ENCODE peak calls at places on chromosomes 1 and 21, in six cellular contexts. F is GM12878, V is SK-N-SH, Y is HL-60, T is H1, M is HepG2. L is an unnamed sample.

GRCh38 chr21:44931137-44931500 is 8.7 kb upstream of the SLX9 start:
- DNase-seq in F (no peak), V (peak), Y (peak), T (no peak), M (no peak), L (no peak)

GRCh38 chr1:116825400-116825734 is 71.1 kb downstream of the CD2 start:
- DNase-seq in F (no peak), V (peak), Y (no peak), T (no peak), M (no peak), L (peak)

GRCh38 chr1:69513621-69514020 is 54.1 kb upstream of the LRRC7 start:
- DNase-seq in F (no peak), V (no peak), Y (no peak), T (no peak), M (no peak), L (no peak)

GRCh38 chr1:183580281-183580682 is 10.0 kb downstream of the NCF2 start:
- DNase-seq in F (no peak), V (no peak), Y (peak), T (peak), M (no peak), L (no peak)

GRCh38 chr1:24548070-24548469 is 7.8 kb upstream of the NCMAP start:
- DNase-seq in F (no peak), V (no peak), Y (no peak), T (no peak), M (no peak), L (no peak)

GRCh38 chr1:1084028-1084371 is 9.9 kb upstream of the RNF223 start:
- DNase-seq in F (no peak), V (no peak), Y (no peak), T (no peak), M (no peak), L (no peak)

GRCh38 chr1:204571631-204572030 is 55.4 kb downstream of the MDM4 start:
- DNase-seq in F (no peak), V (no peak), Y (no peak), T (no peak), M (no peak), L (no peak)

GRCh38 chr1:84083321-84083720 is 60.8 kb upstream of the PRKACB start:
- DNase-seq in F (no peak), V (peak), Y (no peak), T (no peak), M (no peak), L (no peak)

GRCh38 chr1:85453640-85454194 is 11.2 kb downstream of the DDAH1 start:
- DNase-seq in F (no peak), V (no peak), Y (no peak), T (no peak), M (no peak), L (no peak)

GRCh38 chr1:243433737-243434370 is 178.0 kb downstream of the SDCCAG8 start:
- DNase-seq in F (no peak), V (no peak), Y (no peak), T (no peak), M (no peak), L (no peak)

GRCh38 chr1:51956528-51957509 is 33.7 kb downstream of the RAB3B start:
- DNase-seq in F (no peak), V (no peak), Y (no peak), T (no peak), M (no peak), L (no peak)

GRCh38 chr21:44842721-44843445 is 25.0 kb upstream of the SUMO3 start:
- DNase-seq in F (no peak), V (no peak), Y (no peak), T (no peak), M (no peak), L (no peak)

GRCh38 chr1:95006681-95007080 is 66.1 kb downstream of the ALG14 start:
- DNase-seq in F (no peak), V (no peak), Y (no peak), T (no peak), M (no peak), L (no peak)

GRCh38 chr1:236123563-236123962 is 18.8 kb upstream of the GPR137B start:
- DNase-seq in F (no peak), V (no peak), Y (peak), T (no peak), M (no peak), L (no peak)

GRCh38 chr1:117600966-117601365 is 4.9 kb upstream of the TENT5C start:
- DNase-seq in F (no peak), V (no peak), Y (no peak), T (no peak), M (no peak), L (no peak)

GRCh38 chr1:167428418-167428817 is 89.9 kb downstream of the CD247 start:
- DNase-seq in F (no peak), V (no peak), Y (no peak), T (no peak), M (no peak), L (no peak)

GRCh38 chr21:41234574-41234973 is 66.6 kb downstream of the BACE2 start:
- DNase-seq in F (no peak), V (no peak), Y (no peak), T (no peak), M (no peak), L (no peak)

GRCh38 chr1:183105449-183105848 is 80.6 kb upstream of the LAMC2 start:
- DNase-seq in F (no peak), V (no peak), Y (no peak), T (no peak), M (no peak), L (no peak)

GRCh38 chr1:166974647-166975345 is 544 bp downstream of the ILDR2 start:
- DNase-seq in F (no peak), V (no peak), Y (no peak), T (no peak), M (no peak), L (no peak)

GRCh38 chr1:40793617-40794016 is 10.0 kb downstream of the KCNQ4 start:
- DNase-seq in F (no peak), V (no peak), Y (no peak), T (no peak), M (no peak), L (no peak)

GRCh38 chr1:80882552-80882951 is 918.2 kb upstream of the ADGRL2 start:
- DNase-seq in F (no peak), V (no peak), Y (no peak), T (no peak), M (peak), L (no peak)

GRCh38 chr1:40265298-40265697 is 7.3 kb downstream of the ZMPSTE24 start:
- DNase-seq in F (no peak), V (no peak), Y (no peak), T (no peak), M (no peak), L (no peak)

GRCh38 chr21:25560151-25560783 is 47.0 kb downstream of the MRPL39 start:
- DNase-seq in F (no peak), V (no peak), Y (no peak), T (no peak), M (no peak), L (no peak)

GRCh38 chr1:222240536-222241181 is 307.2 kb downstream of the HHIPL2 start:
- DNase-seq in F (no peak), V (no peak), Y (no peak), T (no peak), M (no peak), L (peak)

GRCh38 chr1:183812686-183813569 is 8.0 kb downstream of the RGL1 start:
- DNase-seq in F (no peak), V (no peak), Y (no peak), T (no peak), M (peak), L (no peak)

GRCh38 chr1:9903801-9904527 is 6.1 kb downstream of the CTNNBIP1 start:
- DNase-seq in F (no peak), V (no peak), Y (no peak), T (no peak), M (no peak), L (no peak)

GRCh38 chr1:55249646-55250398 is 34.7 kb upstream of the USP24 start:
- DNase-seq in F (no peak), V (no peak), Y (no peak), T (no peak), M (no peak), L (no peak)

GRCh38 chr1:154714638-154715037 is 106.7 kb upstream of the ADAR start:
- DNase-seq in F (no peak), V (no peak), Y (peak), T (no peak), M (peak), L (no peak)

GRCh38 chr21:38223893-38224540 is 32.8 kb upstream of the KCNJ15 start:
- DNase-seq in F (no peak), V (no peak), Y (peak), T (no peak), M (no peak), L (no peak)

GRCh38 chr1:78214334-78214733 is 168.6 kb downstream of the GIPC2 start:
- DNase-seq in F (no peak), V (no peak), Y (no peak), T (no peak), M (no peak), L (no peak)

GRCh38 chr1:74522143-74522542 is 9.7 kb upstream of the LRRC53 start:
- DNase-seq in F (no peak), V (no peak), Y (no peak), T (peak), M (no peak), L (no peak)

GRCh38 chr1:85328713-85329376 is 52.4 kb upstream of the BCL10 start:
- DNase-seq in F (no peak), V (no peak), Y (no peak), T (no peak), M (peak), L (no peak)

GRCh38 chr1:44798481-44799365 is 1.5 kb upstream of the PLK3 start:
- DNase-seq in F (no peak), V (no peak), Y (no peak), T (no peak), M (no peak), L (no peak)

GRCh38 chr1:22932803-22933470 is 39.7 kb downstream of the LACTBL1 start:
- DNase-seq in F (no peak), V (no peak), Y (no peak), T (no peak), M (no peak), L (no peak)

GRCh38 chr21:34065015-34065414 is 8.4 kb upstream of the MRPS6 start:
- DNase-seq in F (no peak), V (no peak), Y (no peak), T (no peak), M (no peak), L (no peak)
- TF ChIP-seq GABPA in F (no peak), V (no peak), Y (no peak), T (no peak), M (no peak), L (no peak)

DNA sequence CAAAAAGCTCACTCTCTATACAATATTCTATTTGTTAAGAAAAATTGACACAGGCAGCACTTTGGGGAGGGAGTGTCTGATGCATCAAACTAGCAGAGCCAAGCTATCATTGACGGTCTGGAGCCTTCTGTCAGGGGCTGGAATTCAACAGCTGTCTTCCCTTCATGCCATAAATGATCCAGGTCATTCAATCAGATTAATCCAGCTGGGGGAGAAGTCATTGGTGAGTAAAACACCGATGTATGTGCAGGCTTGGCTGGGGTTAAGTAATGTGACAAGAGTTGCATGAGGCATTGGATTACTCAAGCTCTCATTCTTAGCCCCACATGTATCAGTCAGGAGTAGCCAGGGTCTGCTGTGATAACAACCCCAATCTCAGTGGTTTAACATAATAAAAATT is 118.2 kb upstream of the GADD45A start:
- DNase-seq in F (no peak), V (no peak), Y (no peak), T (no peak), M (no peak), L (no peak)
- TF ChIP-seq GABPA in F (no peak), V (no peak), Y (no peak), T (no peak), M (no peak), L (no peak)

DNA sequence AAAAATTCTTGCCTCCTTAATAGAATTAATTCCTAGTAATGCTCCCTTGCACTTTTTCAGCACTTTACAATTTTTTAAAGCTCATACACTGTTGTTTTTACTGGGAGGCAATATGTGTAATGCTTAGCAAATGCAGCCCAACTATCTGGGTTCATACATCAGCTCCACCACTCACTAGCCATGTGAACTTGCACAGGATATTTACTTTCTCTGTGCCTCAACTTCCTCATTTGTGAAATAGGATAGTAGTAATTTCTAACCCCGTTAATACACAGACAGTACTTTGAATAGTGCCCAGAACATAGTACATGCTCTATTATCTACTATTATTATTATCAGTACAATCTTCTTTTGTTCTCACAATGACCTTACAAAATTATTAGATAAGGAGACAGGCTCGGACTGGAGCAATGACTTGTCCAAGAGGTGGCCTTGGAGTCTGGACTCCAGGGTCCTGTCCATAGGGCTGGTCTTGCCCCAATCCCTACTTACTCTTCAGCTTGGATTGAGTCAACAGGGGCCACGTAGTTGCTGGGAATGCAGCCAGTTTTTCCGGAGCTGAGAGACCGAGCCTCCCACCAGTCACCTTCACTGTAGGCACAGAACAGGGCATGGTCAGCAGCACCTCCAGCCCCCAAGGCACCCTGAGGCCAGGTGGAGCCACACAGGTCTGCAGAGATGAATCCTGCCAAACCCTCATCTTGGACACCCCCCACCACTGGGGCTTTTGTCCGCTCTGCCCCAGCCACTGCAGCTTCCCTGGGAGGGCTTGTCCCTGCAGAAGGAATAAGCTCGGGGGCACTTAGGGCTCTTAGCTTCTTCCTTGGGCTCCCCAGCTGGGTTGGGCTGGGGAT is 13.7 kb downstream of the FGR start:
- DNase-seq in F (no peak), V (no peak), Y (no peak), T (no peak), M (peak), L (no peak)
- TF ChIP-seq GABPA in F (no peak), V (no peak), Y (no peak), T (no peak), M (no peak), L (no peak)

GRCh38 chr21:31370893-31371652 is 27.0 kb upstream of the TIAM1 start:
- DNase-seq in F (no peak), V (no peak), Y (no peak), T (no peak), M (no peak), L (no peak)
- TF ChIP-seq GABPA in F (no peak), V (no peak), Y (no peak), T (no peak), M (no peak), L (no peak)

L was measured in K562.